ENCODE peak calls at places on chromosomes 11 and 22, in five cellular contexts. One of them, this sample, is unnamed.

GRCh38 chr22:42174062-42174461 is 43.5 kb upstream of the CYP2D6 start:
- DNase-seq in heart left ventricle: no peak
- DNase-seq in heart right ventricle: no peak
- DNase-seq in tibial nerve: no peak
- DNase-seq in right cardiac atrium: no peak
- DNase-seq in this sample: no peak

GRCh38 chr22:39343259-39344045 is 6.3 kb upstream of the SYNGR1 start:
- DNase-seq in heart left ventricle: peak; percentile 56
- DNase-seq in heart right ventricle: no peak
- DNase-seq in tibial nerve: peak; percentile 73
- DNase-seq in right cardiac atrium: no peak
- DNase-seq in this sample: no peak

GRCh38 chr22:43829904-43830851 is 18.1 kb upstream of the EFCAB6 start:
- DNase-seq in heart left ventricle: peak; percentile 91
- DNase-seq in heart right ventricle: peak; percentile 86
- DNase-seq in tibial nerve: peak; percentile 79
- DNase-seq in right cardiac atrium: peak; percentile 92
- DNase-seq in this sample: no peak

GRCh38 chr11:3840870-3841425 is at the start of gene RHOG:
- DNase-seq in heart left ventricle: peak; percentile 92
- DNase-seq in heart right ventricle: peak; percentile 87
- DNase-seq in tibial nerve: peak; percentile 72
- DNase-seq in right cardiac atrium: peak; percentile 89
- DNase-seq in this sample: peak; percentile 76

GRCh38 chr11:833114-833791 is 501 bp downstream of the CD151 start:
- DNase-seq in heart left ventricle: peak; percentile 86
- DNase-seq in heart right ventricle: peak; percentile 72
- DNase-seq in tibial nerve: no peak
- DNase-seq in right cardiac atrium: peak; percentile 81
- DNase-seq in this sample: no peak

GRCh38 chr11:9787981-9788521 is 124.2 kb downstream of the SWAP70 start:
- DNase-seq in heart left ventricle: peak; percentile 58
- DNase-seq in heart right ventricle: no peak
- DNase-seq in tibial nerve: no peak
- DNase-seq in right cardiac atrium: peak; percentile 24
- DNase-seq in this sample: no peak

GRCh38 chr11:76767659-76768058 is 15.5 kb upstream of the TSKU start:
- DNase-seq in heart left ventricle: no peak
- DNase-seq in heart right ventricle: no peak
- DNase-seq in tibial nerve: no peak
- DNase-seq in right cardiac atrium: no peak
- DNase-seq in this sample: no peak

GRCh38 chr11:119267645-119268044 is 49.3 kb downstream of the MCAM start:
- DNase-seq in heart left ventricle: no peak
- DNase-seq in heart right ventricle: no peak
- DNase-seq in tibial nerve: no peak
- DNase-seq in right cardiac atrium: no peak
- DNase-seq in this sample: no peak

GRCh38 chr22:44837481-44837880 is 85.1 kb downstream of the ARHGAP8 start:
- DNase-seq in heart left ventricle: no peak
- DNase-seq in heart right ventricle: no peak
- DNase-seq in tibial nerve: no peak
- DNase-seq in right cardiac atrium: no peak
- DNase-seq in this sample: no peak

GRCh38 chr11:75302346-75302745 is 49.1 kb downstream of the ARRB1 start:
- DNase-seq in heart left ventricle: no peak
- DNase-seq in heart right ventricle: no peak
- DNase-seq in tibial nerve: no peak
- DNase-seq in right cardiac atrium: no peak
- DNase-seq in this sample: no peak

GRCh38 chr11:102914238-102915043 is 39.7 kb upstream of the MMP12 start:
- DNase-seq in heart left ventricle: no peak
- DNase-seq in heart right ventricle: no peak
- DNase-seq in tibial nerve: peak; percentile 27
- DNase-seq in right cardiac atrium: no peak
- DNase-seq in this sample: no peak

GRCh38 chr11:111354601-111354891 is 24.5 kb downstream of the POU2AF1 start:
- DNase-seq in heart left ventricle: no peak
- DNase-seq in heart right ventricle: no peak
- DNase-seq in tibial nerve: no peak
- DNase-seq in right cardiac atrium: no peak
- DNase-seq in this sample: no peak

GRCh38 chr11:64924910-64925284 is 408 bp downstream of the PPP2R5B start:
- DNase-seq in heart left ventricle: no peak
- DNase-seq in heart right ventricle: no peak
- DNase-seq in tibial nerve: no peak
- DNase-seq in right cardiac atrium: no peak
- DNase-seq in this sample: no peak

GRCh38 chr22:21026783-21027692 is 5.3 kb downstream of the SLC7A4 start:
- DNase-seq in heart left ventricle: no peak
- DNase-seq in heart right ventricle: peak; percentile 57
- DNase-seq in tibial nerve: no peak
- DNase-seq in right cardiac atrium: no peak
- DNase-seq in this sample: no peak

GRCh38 chr22:35219012-35219411 is 38.3 kb upstream of the HMGXB4 start:
- DNase-seq in heart left ventricle: no peak
- DNase-seq in heart right ventricle: no peak
- DNase-seq in tibial nerve: no peak
- DNase-seq in right cardiac atrium: no peak
- DNase-seq in this sample: no peak

GRCh38 chr22:21738966-21739365 is 3.4 kb upstream of the YPEL1 start:
- DNase-seq in heart left ventricle: no peak
- DNase-seq in heart right ventricle: no peak
- DNase-seq in tibial nerve: no peak
- DNase-seq in right cardiac atrium: no peak
- DNase-seq in this sample: no peak

GRCh38 chr11:66338276-66339162 is 2.3 kb upstream of the RIN1 start:
- DNase-seq in heart left ventricle: peak; percentile 22
- DNase-seq in heart right ventricle: no peak
- DNase-seq in tibial nerve: no peak
- DNase-seq in right cardiac atrium: peak; percentile 15
- DNase-seq in this sample: no peak

GRCh38 chr11:47991266-47991830 is 11.0 kb downstream of the PTPRJ start:
- DNase-seq in heart left ventricle: peak; percentile 64
- DNase-seq in heart right ventricle: no peak
- DNase-seq in tibial nerve: no peak
- DNase-seq in right cardiac atrium: no peak
- DNase-seq in this sample: no peak

GRCh38 chr11:8807544-8808225 is 103.3 kb upstream of the AKIP1 start:
- DNase-seq in heart left ventricle: peak; percentile 76
- DNase-seq in heart right ventricle: no peak
- DNase-seq in tibial nerve: peak; percentile 30
- DNase-seq in right cardiac atrium: peak; percentile 72
- DNase-seq in this sample: no peak

GRCh38 chr22:19853879-19854777 is 546 bp downstream of the GNB1L start:
- DNase-seq in heart left ventricle: peak; percentile 30
- DNase-seq in heart right ventricle: peak; percentile 46
- DNase-seq in tibial nerve: no peak
- DNase-seq in right cardiac atrium: no peak
- DNase-seq in this sample: no peak

DNA sequence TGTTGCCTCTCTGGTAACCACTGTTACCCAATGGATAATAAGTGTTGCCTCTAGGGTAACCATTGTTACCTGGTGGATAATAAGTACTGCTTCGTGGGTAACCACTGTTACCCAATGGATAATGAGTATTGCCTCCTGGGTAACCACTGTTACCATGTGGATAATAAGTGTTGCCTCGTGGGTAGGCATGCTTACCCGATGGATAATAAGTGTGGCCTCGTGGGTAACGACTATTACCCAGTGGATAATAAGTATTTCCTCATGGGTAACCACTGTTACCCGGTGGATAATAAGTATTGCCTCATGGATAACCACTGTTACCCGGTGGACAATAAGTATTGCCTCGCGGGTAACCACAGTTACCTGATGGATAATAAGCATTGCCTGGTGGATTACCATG is 13.8 kb upstream of the NXPE4 start:
- DNase-seq in heart left ventricle: no peak
- DNase-seq in heart right ventricle: no peak
- DNase-seq in tibial nerve: no peak
- DNase-seq in right cardiac atrium: no peak
- DNase-seq in this sample: no peak
- H3K27ac ChIP-seq in heart left ventricle: no peak overlapping the region
- H3K27ac ChIP-seq in heart right ventricle: no peak overlapping the region
- H3K27ac ChIP-seq in tibial nerve: no peak overlapping the region
- H3K27ac ChIP-seq in right cardiac atrium: no peak overlapping the region
- H3K27ac ChIP-seq in this sample: no peak overlapping the region

GRCh38 chr22:23204125-23204488 is 23.8 kb downstream of the BCR start:
- DNase-seq in heart left ventricle: no peak
- DNase-seq in heart right ventricle: no peak
- DNase-seq in tibial nerve: no peak
- DNase-seq in right cardiac atrium: no peak
- DNase-seq in this sample: no peak

GRCh38 chr22:23203452-23204124 is 23.3 kb downstream of the BCR start:
- DNase-seq in heart left ventricle: no peak
- DNase-seq in heart right ventricle: no peak
- DNase-seq in tibial nerve: no peak
- DNase-seq in right cardiac atrium: no peak
- DNase-seq in this sample: no peak

GRCh38 chr22:23200896-23201295 is 20.6 kb downstream of the BCR start:
- DNase-seq in heart left ventricle: no peak
- DNase-seq in heart right ventricle: no peak
- DNase-seq in tibial nerve: no peak
- DNase-seq in right cardiac atrium: no peak
- DNase-seq in this sample: no peak

GRCh38 chr22:23204541-23205157 is 24.3 kb downstream of the BCR start:
- DNase-seq in heart left ventricle: peak; percentile 93
- DNase-seq in heart right ventricle: peak; percentile 83
- DNase-seq in tibial nerve: no peak
- DNase-seq in right cardiac atrium: peak; percentile 81
- DNase-seq in this sample: peak; percentile 95

DNA sequence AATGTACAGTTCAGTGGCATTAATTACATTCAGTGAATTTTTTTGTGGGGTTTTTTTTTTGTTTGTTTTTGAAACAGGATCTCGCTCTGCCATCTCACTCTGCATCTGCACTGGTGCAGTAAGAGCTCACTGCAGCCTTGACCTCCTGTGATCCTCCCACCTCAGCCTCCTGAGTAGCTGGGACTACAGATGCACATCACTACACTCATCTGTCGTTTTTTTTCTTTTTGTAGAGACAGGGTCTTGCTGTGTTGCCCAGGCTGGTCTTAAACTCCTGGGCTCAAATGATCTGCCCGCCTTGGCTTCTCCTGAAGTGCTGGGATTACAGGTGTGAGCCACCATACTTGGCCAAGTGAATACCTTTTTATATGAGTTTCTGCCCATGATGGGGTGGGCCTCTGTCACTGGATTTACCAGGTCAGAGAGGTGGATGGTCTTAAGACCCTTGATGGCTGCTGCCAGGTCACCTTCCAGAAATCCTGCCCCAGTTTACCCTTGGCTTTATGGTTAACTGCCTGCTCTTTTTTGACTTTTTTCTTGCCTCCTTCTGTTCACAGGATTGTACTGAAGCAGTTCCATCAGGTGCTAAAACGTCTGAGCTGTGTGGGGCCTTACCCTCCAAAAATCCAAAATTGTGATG is 22.6 kb downstream of the BCR start:
- DNase-seq in heart left ventricle: no peak
- DNase-seq in heart right ventricle: no peak
- DNase-seq in tibial nerve: no peak
- DNase-seq in right cardiac atrium: no peak
- DNase-seq in this sample: no peak
- H3K27ac ChIP-seq in heart left ventricle: peak overlapping the region; percentile 69
- H3K27ac ChIP-seq in heart right ventricle: no peak overlapping the region
- H3K27ac ChIP-seq in tibial nerve: no peak overlapping the region
- H3K27ac ChIP-seq in right cardiac atrium: no peak overlapping the region
- H3K27ac ChIP-seq in this sample: peak overlapping the region; percentile 10

GRCh38 chr11:78313181-78313788 is 104.3 kb downstream of the GAB2 start:
- DNase-seq in heart left ventricle: peak; percentile 53
- DNase-seq in heart right ventricle: no peak
- DNase-seq in tibial nerve: peak; percentile 23
- DNase-seq in right cardiac atrium: no peak
- DNase-seq in this sample: no peak

GRCh38 chr11:78314753-78315152 is 102.9 kb downstream of the GAB2 start:
- DNase-seq in heart left ventricle: no peak
- DNase-seq in heart right ventricle: no peak
- DNase-seq in tibial nerve: no peak
- DNase-seq in right cardiac atrium: no peak
- DNase-seq in this sample: no peak

GRCh38 chr11:78312712-78313111 is 104.9 kb downstream of the GAB2 start:
- DNase-seq in heart left ventricle: no peak
- DNase-seq in heart right ventricle: no peak
- DNase-seq in tibial nerve: no peak
- DNase-seq in right cardiac atrium: no peak
- DNase-seq in this sample: no peak

GRCh38 chr11:78315724-78316123 is 101.9 kb downstream of the GAB2 start:
- DNase-seq in heart left ventricle: no peak
- DNase-seq in heart right ventricle: no peak
- DNase-seq in tibial nerve: no peak
- DNase-seq in right cardiac atrium: no peak
- DNase-seq in this sample: no peak

DNA sequence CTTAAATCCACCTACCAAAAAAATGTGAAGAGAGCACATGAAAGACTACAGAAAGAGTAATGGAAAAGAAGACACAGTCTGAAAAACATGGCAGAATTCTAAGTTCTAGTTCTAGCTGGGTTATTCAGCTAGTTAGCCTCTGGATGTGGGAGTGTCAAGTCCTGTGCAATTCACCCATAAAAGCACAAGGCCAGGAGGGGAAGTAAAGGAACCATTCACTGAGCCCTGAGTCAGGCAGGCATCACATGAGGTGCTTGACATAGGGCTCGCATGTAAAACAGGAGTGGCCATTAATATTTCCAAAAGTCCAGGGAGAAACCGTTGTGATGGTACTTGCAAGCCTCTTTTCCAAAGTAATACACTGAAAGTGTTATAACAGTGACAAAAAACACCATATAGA is 103.7 kb downstream of the GAB2 start:
- DNase-seq in heart left ventricle: no peak
- DNase-seq in heart right ventricle: no peak
- DNase-seq in tibial nerve: no peak
- DNase-seq in right cardiac atrium: no peak
- DNase-seq in this sample: no peak
- H3K27ac ChIP-seq in heart left ventricle: peak overlapping the region; percentile 76
- H3K27ac ChIP-seq in heart right ventricle: no peak overlapping the region
- H3K27ac ChIP-seq in tibial nerve: no peak overlapping the region
- H3K27ac ChIP-seq in right cardiac atrium: no peak overlapping the region
- H3K27ac ChIP-seq in this sample: peak overlapping the region; percentile 58

DNA sequence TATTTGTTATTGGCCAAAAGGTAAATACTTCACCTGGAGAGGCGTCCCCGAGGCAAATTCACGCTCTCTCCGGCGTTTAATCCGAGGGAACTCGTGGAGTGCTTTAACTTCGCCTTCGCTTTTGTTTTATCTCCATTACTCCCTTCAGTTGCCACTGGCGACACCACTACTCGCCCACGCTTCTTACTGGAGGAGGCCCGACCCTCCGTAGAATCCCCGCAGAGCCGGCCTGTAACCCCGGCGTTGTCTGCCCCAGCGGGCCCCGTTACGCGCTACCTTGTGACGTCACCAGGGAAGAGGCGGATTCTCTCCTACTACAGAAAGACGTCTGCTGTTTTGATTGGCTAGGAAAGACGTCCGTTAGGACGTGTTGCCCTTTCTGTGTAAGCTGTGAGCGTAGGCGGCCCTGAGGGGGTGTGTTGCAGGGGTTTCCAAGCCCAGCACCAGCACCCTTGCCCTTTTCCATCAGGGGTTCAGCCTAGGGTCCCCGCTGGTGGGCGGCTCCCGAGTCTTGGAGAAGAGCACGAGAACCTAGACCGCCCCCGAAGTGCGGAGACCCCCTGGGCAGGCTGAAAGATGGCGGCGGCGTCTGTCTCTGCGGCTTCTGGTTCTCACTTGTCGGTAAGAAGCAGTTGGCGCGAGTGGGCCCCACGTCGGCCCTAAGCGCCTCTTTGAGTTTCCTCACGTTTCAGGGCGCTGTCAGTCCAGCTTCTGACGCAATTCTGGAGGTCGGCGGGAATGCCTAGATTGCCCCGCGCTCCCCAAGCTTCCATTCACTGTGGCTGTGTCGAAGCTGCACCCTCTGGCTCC is at the start of gene CEP57:
- DNase-seq in heart left ventricle: peak; percentile 96
- DNase-seq in heart right ventricle: peak; percentile 88
- DNase-seq in tibial nerve: peak; percentile 98
- DNase-seq in right cardiac atrium: peak; percentile 95
- DNase-seq in this sample: peak; percentile 89
- H3K27ac ChIP-seq in heart left ventricle: peak within 1 kb of the TSS; percentile 98
- H3K27ac ChIP-seq in heart right ventricle: peak within 1 kb of the TSS; percentile 99
- H3K27ac ChIP-seq in tibial nerve: peak within 1 kb of the TSS; percentile 99
- H3K27ac ChIP-seq in right cardiac atrium: peak within 1 kb of the TSS; percentile 99
- H3K27ac ChIP-seq in this sample: peak within 1 kb of the TSS; percentile 96

This sample was measured in substantia nigra.